ENCODE peak calls at places on chromosomes 13 and 19, in ten cellular contexts. D is ovary, C is Peyer's patch, Y is breast epithelium, G is stomach, P is sigmoid colon, K is GM12878, T is heart left ventricle, E is uterus, Z is lower leg skin. V is an unnamed sample.
A peak's percentile ranks its signal among the peaks of the same experiment; 100 is the strongest.

GRCh38 chr19:33520844-33521479 is 629 bp downstream of the PEPD start:
- DNase-seq in D (no peak), C (peak; percentile 84), Y (no peak), G (no peak), P (no peak), K (no peak), T (no peak), E (no peak), Z (no peak), V (no peak)

GRCh38 chr19:40229484-40229883 is 3.0 kb upstream of the CCNP start:
- DNase-seq in D (no peak), C (no peak), Y (no peak), G (no peak), P (no peak), K (no peak), T (no peak), E (no peak), Z (no peak), V (no peak)

GRCh38 chr19:1171755-1172352 is 2.2 kb downstream of the SBNO2 start:
- DNase-seq in D (no peak), C (no peak), Y (no peak), G (peak; percentile 32), P (peak; percentile 68), K (no peak), T (peak; percentile 10), E (no peak), Z (no peak), V (peak; percentile 72)

GRCh38 chr13:79386125-79386822 is 19.8 kb downstream of the RBM26 start:
- DNase-seq in D (no peak), C (no peak), Y (no peak), G (no peak), P (no peak), K (no peak), T (no peak), E (no peak), Z (no peak), V (no peak)

GRCh38 chr13:106701810-106702341 is 133.9 kb upstream of the ARGLU1 start:
- DNase-seq in D (no peak), C (no peak), Y (no peak), G (no peak), P (no peak), K (no peak), T (peak; percentile 65), E (no peak), Z (no peak), V (no peak)

GRCh38 chr13:35139591-35139990 is 197.5 kb downstream of the NBEA start:
- DNase-seq in D (no peak), C (no peak), Y (no peak), G (no peak), P (no peak), K (no peak), T (no peak), E (no peak), Z (no peak), V (no peak)

GRCh38 chr13:23433171-23434153 is at the start of gene SACS:
- DNase-seq in D (no peak), C (no peak), Y (no peak), G (no peak), P (peak; percentile 67), K (no peak), T (no peak), E (no peak), Z (no peak), V (no peak)

GRCh38 chr13:111122056-111122455 is 6.9 kb downstream of the ARHGEF7 start:
- DNase-seq in D (no peak), C (no peak), Y (no peak), G (no peak), P (no peak), K (no peak), T (no peak), E (no peak), Z (no peak), V (no peak)

GRCh38 chr19:14502334-14503092 is 6.6 kb upstream of the GIPC1 start:
- DNase-seq in D (no peak), C (no peak), Y (peak; percentile 74), G (no peak), P (no peak), K (no peak), T (no peak), E (no peak), Z (no peak), V (no peak)

DNA sequence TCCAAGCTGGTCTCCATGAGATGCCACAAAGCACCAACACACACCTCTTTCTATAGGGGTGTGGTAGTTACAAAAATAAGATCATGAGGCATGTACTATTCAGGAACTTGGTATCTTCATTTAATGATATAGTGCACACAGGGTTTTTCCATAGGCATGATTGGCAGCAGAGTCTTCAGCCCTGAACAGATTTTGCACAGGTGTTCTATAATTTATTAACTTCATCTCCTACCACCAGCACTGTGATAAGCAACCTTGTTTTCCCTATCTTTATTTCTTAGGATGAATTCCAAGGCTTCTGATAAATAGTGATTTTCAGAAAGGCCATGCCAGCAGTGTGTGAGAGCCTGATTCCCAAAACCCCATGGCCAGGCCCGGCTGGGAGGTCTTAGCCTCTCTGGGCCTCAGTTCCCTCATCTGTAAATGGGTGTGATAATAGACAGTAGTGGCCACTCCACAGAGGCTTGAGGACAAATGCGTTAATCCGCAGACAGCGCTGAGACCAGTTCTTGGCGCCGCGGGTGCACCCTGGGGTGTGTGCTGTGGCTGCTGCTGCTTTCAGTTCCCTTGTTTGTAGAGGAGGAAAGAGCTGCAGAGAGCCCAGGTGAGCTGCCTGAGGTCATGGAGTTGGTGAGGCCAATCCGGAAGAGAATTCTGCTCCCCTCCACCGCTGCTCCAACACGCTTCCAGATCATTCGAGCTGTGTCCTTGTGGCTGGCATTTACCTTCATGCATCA is 33.1 kb downstream of the DHRS12 start:
- DNase-seq in D (no peak), C (no peak), Y (no peak), G (peak; percentile 73), P (no peak), K (no peak), T (no peak), E (no peak), Z (no peak), V (no peak)
- TF ChIP-seq POLR2A in D (no peak), C (no peak), Y (no peak), G (no peak), P (no peak), K (no peak), T (no peak), E (no peak), Z (no peak), V (no peak)

GRCh38 chr19:38634757-38635482 is 12.5 kb upstream of the ACTN4 start:
- DNase-seq in D (peak; percentile 75), C (peak; percentile 89), Y (no peak), G (peak; percentile 83), P (peak; percentile 84), K (peak; percentile 32), T (peak; percentile 75), E (peak; percentile 81), Z (peak; percentile 95), V (peak; percentile 94)
- TF ChIP-seq POLR2A in D (no peak), C (no peak), Y (no peak), G (no peak), P (no peak), K (peak; percentile 27), T (no peak), E (no peak), Z (no peak), V (no peak)

DNA sequence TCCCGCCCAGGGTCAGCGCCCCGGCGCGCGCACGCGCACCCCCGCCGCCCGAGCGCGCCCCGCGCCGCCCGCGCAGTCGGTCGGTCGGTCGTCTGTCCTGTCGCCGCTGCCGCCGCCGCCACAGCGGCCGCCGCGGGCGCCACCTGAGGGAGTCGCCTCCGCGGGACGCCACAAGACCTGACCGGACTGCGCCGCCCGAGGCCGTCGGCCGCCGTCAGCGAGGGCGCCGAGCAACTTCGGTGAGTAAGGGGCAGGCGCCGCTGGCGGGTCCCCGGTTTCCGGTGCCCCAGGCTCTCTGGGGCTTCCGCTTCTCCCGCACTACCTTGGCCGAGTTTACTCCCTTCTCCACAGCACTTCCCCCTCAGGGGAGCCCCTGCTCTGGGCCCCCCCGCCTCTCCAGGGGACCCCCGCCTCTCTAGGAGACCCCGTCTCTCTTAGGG is 19.6 kb upstream of the GATAD2A start:
- DNase-seq in D (peak; percentile 55), C (peak; percentile 78), Y (no peak), G (no peak), P (no peak), K (no peak), T (no peak), E (no peak), Z (peak; percentile 92), V (peak; percentile 95)
- TF ChIP-seq POLR2A in D (no peak), C (no peak), Y (no peak), G (no peak), P (no peak), K (peak; percentile 79), T (no peak), E (peak; percentile 41), Z (no peak), V (no peak)

DNA sequence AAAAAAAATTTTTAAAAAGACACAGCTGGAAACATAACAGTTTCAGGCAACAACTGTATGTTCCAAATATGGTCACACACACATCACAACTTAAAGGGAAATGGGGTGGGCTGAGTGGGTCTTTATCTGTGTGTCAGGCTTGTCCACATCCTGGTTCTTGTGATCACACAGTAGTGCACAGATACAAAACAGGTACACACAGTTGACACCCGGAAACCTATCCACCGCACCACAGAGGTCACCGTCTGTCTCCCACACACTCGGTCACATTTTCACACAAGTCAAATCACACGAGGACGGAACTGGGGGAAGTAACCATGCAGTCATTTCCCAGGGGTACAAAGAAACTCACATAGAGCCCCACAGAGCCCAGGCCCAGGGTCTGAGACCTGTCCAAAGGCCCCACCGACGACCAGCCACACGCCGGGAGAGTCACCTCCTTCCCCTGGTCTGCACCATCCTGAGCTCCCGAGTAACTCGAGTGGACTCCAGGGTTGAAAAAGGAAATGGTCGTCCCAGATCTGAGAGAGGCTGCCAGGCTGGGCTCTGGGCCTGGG is 1.4 kb upstream of the PPAN start:
- DNase-seq in D (no peak), C (peak; percentile 92), Y (no peak), G (no peak), P (no peak), K (peak; percentile 100), T (no peak), E (no peak), Z (no peak), V (peak; percentile 87)
- TF ChIP-seq POLR2A in D (no peak), C (peak; percentile 24), Y (no peak), G (no peak), P (no peak), K (peak; percentile 81), T (no peak), E (no peak), Z (no peak), V (no peak)

GRCh38 chr19:55545913-55546495 is 661 bp upstream of the SBK3 start:
- DNase-seq in D (no peak), C (no peak), Y (no peak), G (no peak), P (no peak), K (no peak), T (peak; percentile 71), E (no peak), Z (no peak), V (no peak)
- TF ChIP-seq POLR2A in D (no peak), C (no peak), Y (no peak), G (no peak), P (no peak), K (no peak), T (no peak), E (no peak), Z (no peak), V (no peak)

V was measured in spleen.